ENCODE peak calls at places on chromosomes 5 and 9, in seven cellular contexts. Q is stimulated activated CD4-positive, alpha-beta T cell treated with anti-CD3 and anti-CD28 coated beads, Interleukin-4, amount 100 ng/mL, for 24 hours; I is right lobe of liver; E is AG08396; P is H54; C is GM10248; W is breast epithelium. M is an unnamed sample.

GRCh38 chr9:79057576-79057975 is 514.2 kb upstream of the TLE4 start:
- DNase-seq in Q (no peak), I (no peak), E (no peak), P (no peak), C (no peak), W (no peak), M (no peak)

GRCh38 chr5:88840497-88840896 is 42.5 kb downstream of the MEF2C start:
- DNase-seq in Q (no peak), I (no peak), E (no peak), P (no peak), C (no peak), W (no peak), M (no peak)

GRCh38 chr9:133139246-133140173 is 18.5 kb upstream of the RALGDS start:
- DNase-seq in Q (no peak), I (no peak), E (no peak), P (no peak), C (no peak), W (no peak), M (no peak)

GRCh38 chr5:68067353-68067752 is 148.2 kb upstream of the PIK3R1 start:
- DNase-seq in Q (no peak), I (no peak), E (no peak), P (no peak), C (no peak), W (no peak), M (no peak)

GRCh38 chr9:14131353-14132088 is 182.4 kb downstream of the NFIB start:
- DNase-seq in Q (no peak), I (no peak), E (no peak), P (no peak), C (no peak), W (no peak), M (peak)

GRCh38 chr5:138391859-138392386 is 39.4 kb downstream of the KDM3B start:
- DNase-seq in Q (no peak), I (no peak), E (no peak), P (no peak), C (no peak), W (peak), M (no peak)

GRCh38 chr5:87574106-87574505 is 161.4 kb upstream of the CCNH start:
- DNase-seq in Q (no peak), I (no peak), E (no peak), P (no peak), C (no peak), W (no peak), M (no peak)

GRCh38 chr5:58582004-58582403 is 871 bp upstream of the RAB3C start:
- DNase-seq in Q (no peak), I (peak), E (no peak), P (no peak), C (peak), W (no peak), M (peak)

GRCh38 chr5:82859439-82860140 is 217.6 kb downstream of the TMEM167A start:
- DNase-seq in Q (no peak), I (no peak), E (no peak), P (no peak), C (no peak), W (no peak), M (no peak)

GRCh38 chr5:157549954-157550549 is 25.5 kb downstream of the ADAM19 start:
- DNase-seq in Q (no peak), I (no peak), E (no peak), P (no peak), C (no peak), W (no peak), M (no peak)

GRCh38 chr5:126449751-126450271 is 26.6 kb downstream of the GRAMD2B start:
- DNase-seq in Q (peak), I (no peak), E (peak), P (peak), C (peak), W (no peak), M (no peak)

GRCh38 chr9:87867391-87867790 is 15.3 kb upstream of the SPATA31E1 start:
- DNase-seq in Q (no peak), I (no peak), E (no peak), P (no peak), C (no peak), W (no peak), M (no peak)

GRCh38 chr5:143140492-143141231 is 262.8 kb downstream of the NR3C1 start:
- DNase-seq in Q (no peak), I (peak), E (no peak), P (no peak), C (no peak), W (no peak), M (peak)

GRCh38 chr9:105912868-105913516 is 218.7 kb downstream of the TMEM38B start:
- DNase-seq in Q (no peak), I (no peak), E (no peak), P (no peak), C (no peak), W (no peak), M (no peak)